ENCODE peak calls at places on chromosomes 7 and 10, in four cellular contexts. L is H1, I is K562, E is HepG2. Z is an unnamed sample.

GRCh38 chr7:5217851-5218331 is 27.9 kb downstream of the WIPI2 start:
- DNase-seq in L (no peak), I (no peak), E (no peak), Z (no peak)

GRCh38 chr10:46317889-46318288 is 31.1 kb downstream of the ANTXRL start:
- DNase-seq in L (no peak), I (no peak), E (no peak), Z (no peak)

GRCh38 chr7:54987772-54988171 is 31.0 kb upstream of the EGFR start:
- DNase-seq in L (no peak), I (no peak), E (peak), Z (no peak)

GRCh38 chr10:44828515-44829142 is 82.5 kb upstream of the TMEM72 start:
- DNase-seq in L (no peak), I (no peak), E (no peak), Z (no peak)

GRCh38 chr10:23914641-23915040 is 294.3 kb upstream of the KIAA1217 start:
- DNase-seq in L (no peak), I (no peak), E (no peak), Z (no peak)

GRCh38 chr7:155001756-155002410 is 1.0 kb downstream of the PAXIP1 start:
- DNase-seq in L (no peak), I (peak), E (no peak), Z (no peak)

GRCh38 chr10:12782537-12782936 is 219.0 kb downstream of the CCDC3 start:
- DNase-seq in L (no peak), I (peak), E (peak), Z (peak)

GRCh38 chr7:79185605-79186004 is 267.9 kb downstream of the MAGI2 start:
- DNase-seq in L (no peak), I (no peak), E (no peak), Z (no peak)

GRCh38 chr10:92740762-92741161 is 51.0 kb downstream of the HHEX start:
- DNase-seq in L (no peak), I (no peak), E (no peak), Z (no peak)

GRCh38 chr10:116699783-116700150 is 42.6 kb downstream of the HSPA12A start:
- DNase-seq in L (no peak), I (no peak), E (no peak), Z (no peak)

GRCh38 chr10:5184987-5185386 is at the start of gene AKR1C8:
- DNase-seq in L (no peak), I (no peak), E (no peak), Z (no peak)

GRCh38 chr7:48140001-48140681 is 31.1 kb upstream of the ABCA13 start:
- DNase-seq in L (no peak), I (no peak), E (peak), Z (no peak)

GRCh38 chr10:36048236-36048635 is 406.1 kb upstream of the FZD8 start:
- DNase-seq in L (no peak), I (no peak), E (no peak), Z (no peak)

GRCh38 chr7:154777489-154777888 is 225.4 kb downstream of the PAXIP1 start:
- DNase-seq in L (no peak), I (no peak), E (no peak), Z (no peak)

GRCh38 chr10:121527690-121528089 is 70.6 kb downstream of the FGFR2 start:
- DNase-seq in L (no peak), I (no peak), E (no peak), Z (no peak)

GRCh38 chr7:10299384-10299783 is 674.3 kb upstream of the PHF14 start:
- DNase-seq in L (no peak), I (no peak), E (no peak), Z (no peak)

GRCh38 chr10:87740232-87740631 is 77.8 kb downstream of the ATAD1 start:
- DNase-seq in L (no peak), I (no peak), E (peak), Z (no peak)

GRCh38 chr7:143479055-143479766 is 1.5 kb downstream of the TAS2R41 start:
- DNase-seq in L (no peak), I (no peak), E (no peak), Z (no peak)

GRCh38 chr7:150587551-150587950 is 20.4 kb downstream of the GIMAP4 start:
- DNase-seq in L (no peak), I (no peak), E (no peak), Z (no peak)

GRCh38 chr7:49852619-49853462 is 79.4 kb downstream of the VWC2 start:
- DNase-seq in L (peak), I (peak), E (peak), Z (peak)

GRCh38 chr10:104080762-104081161 is 4.9 kb downstream of the COL17A1 start:
- DNase-seq in L (no peak), I (peak), E (peak), Z (peak)

GRCh38 chr10:86936661-86937501 is 20.5 kb downstream of the MMRN2 start:
- DNase-seq in L (no peak), I (no peak), E (no peak), Z (peak)

GRCh38 chr7:158587425-158588084 is at the start of gene PTPRN2:
- DNase-seq in L (no peak), I (peak), E (no peak), Z (peak)

GRCh38 chr7:148501707-148502139 is 88.8 kb upstream of the C7orf33 start:
- DNase-seq in L (peak), I (no peak), E (no peak), Z (peak)

GRCh38 chr7:70919491-70920073 is 212.4 kb upstream of the GALNT17 start:
- DNase-seq in L (no peak), I (no peak), E (no peak), Z (no peak)

GRCh38 chr7:20299647-20300312 is 30.9 kb upstream of the ITGB8 start:
- DNase-seq in L (no peak), I (no peak), E (no peak), Z (no peak)

GRCh38 chr10:71079761-71080380 is 132.5 kb upstream of the UNC5B start:
- DNase-seq in L (no peak), I (no peak), E (no peak), Z (peak)

GRCh38 chr10:100338434-100339036 is 8.5 kb upstream of the SCD start:
- DNase-seq in L (no peak), I (peak), E (peak), Z (peak)

GRCh38 chr10:71534552-71535158 is 137.9 kb downstream of the CDH23 start:
- DNase-seq in L (no peak), I (no peak), E (no peak), Z (no peak)

GRCh38 chr7:82428186-82428961 is 15.2 kb downstream of the CACNA2D1 start:
- DNase-seq in L (no peak), I (no peak), E (no peak), Z (no peak)

GRCh38 chr7:49001610-49002033 is 77.3 kb downstream of the CDC14C start:
- DNase-seq in L (peak), I (peak), E (peak), Z (peak)

GRCh38 chr10:130232361-130233360 is 96.5 kb downstream of the GLRX3 start:
- DNase-seq in L (no peak), I (no peak), E (no peak), Z (no peak)

GRCh38 chr10:75492151-75492550 is 60.7 kb downstream of the LRMDA start:
- DNase-seq in L (no peak), I (no peak), E (no peak), Z (no peak)

GRCh38 chr10:102283488-102283887 is 38.2 kb downstream of the GBF1 start:
- DNase-seq in L (no peak), I (no peak), E (no peak), Z (no peak)

DNA sequence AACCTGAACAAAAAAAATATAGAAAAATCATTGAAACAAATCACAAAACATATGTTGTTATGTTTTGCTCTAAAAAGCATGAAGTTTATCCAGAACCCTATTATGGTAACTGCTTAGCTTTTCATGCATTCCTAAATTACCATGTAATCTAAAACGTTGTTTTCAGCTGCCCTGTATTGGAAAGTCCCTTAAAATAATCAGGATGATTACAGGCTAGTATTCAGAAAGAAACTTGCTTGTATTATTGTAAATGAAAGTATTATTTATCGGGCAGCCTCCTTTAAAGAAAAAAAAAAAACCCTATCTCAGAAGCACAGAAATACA is 65.6 kb upstream of the ARID5B start:
- DNase-seq in L (no peak), I (no peak), E (no peak), Z (no peak)
- TF ChIP-seq JUN in L (no peak), I (no peak), E (no peak), Z (no peak)

DNA sequence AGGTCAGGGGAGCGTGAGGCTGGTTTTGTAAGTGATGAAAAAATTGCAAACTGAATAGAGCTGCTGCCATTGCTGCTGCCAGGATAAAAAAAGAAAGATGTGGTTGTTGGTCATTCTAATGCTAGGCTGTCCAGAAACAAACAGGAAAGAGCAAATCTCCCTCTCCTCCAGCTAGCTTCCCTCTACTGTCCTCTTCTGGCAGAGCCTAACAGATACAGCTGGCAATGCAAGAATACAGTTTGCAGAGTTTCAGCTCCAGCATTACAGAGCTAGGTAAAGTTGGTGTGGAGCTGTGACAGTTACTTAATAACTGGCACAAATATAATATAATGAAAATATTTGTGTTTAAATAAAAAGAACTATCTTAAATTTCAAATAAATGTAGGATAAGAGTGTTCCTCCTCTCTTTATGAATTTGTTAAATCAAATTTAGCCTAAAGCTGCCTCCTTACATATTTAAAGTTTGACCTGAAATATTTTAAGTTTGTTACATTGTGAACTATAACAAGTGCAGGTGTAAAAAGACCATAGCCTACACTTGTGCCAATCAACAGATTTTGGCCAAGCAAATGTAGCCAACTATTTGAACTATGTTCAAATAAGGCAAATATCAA is 407.7 kb downstream of the SH2D4B start:
- DNase-seq in L (peak), I (no peak), E (peak), Z (no peak)
- TF ChIP-seq SP1 in L (no peak), I (no peak), E (no peak), Z (no peak)

GRCh38 chr10:17655567-17656146 is 11.7 kb downstream of the STAM start:
- DNase-seq in L (no peak), I (peak), E (peak), Z (no peak)
- TF ChIP-seq JUN in L (no peak), I (no peak), E (no peak), Z (no peak)

DNA sequence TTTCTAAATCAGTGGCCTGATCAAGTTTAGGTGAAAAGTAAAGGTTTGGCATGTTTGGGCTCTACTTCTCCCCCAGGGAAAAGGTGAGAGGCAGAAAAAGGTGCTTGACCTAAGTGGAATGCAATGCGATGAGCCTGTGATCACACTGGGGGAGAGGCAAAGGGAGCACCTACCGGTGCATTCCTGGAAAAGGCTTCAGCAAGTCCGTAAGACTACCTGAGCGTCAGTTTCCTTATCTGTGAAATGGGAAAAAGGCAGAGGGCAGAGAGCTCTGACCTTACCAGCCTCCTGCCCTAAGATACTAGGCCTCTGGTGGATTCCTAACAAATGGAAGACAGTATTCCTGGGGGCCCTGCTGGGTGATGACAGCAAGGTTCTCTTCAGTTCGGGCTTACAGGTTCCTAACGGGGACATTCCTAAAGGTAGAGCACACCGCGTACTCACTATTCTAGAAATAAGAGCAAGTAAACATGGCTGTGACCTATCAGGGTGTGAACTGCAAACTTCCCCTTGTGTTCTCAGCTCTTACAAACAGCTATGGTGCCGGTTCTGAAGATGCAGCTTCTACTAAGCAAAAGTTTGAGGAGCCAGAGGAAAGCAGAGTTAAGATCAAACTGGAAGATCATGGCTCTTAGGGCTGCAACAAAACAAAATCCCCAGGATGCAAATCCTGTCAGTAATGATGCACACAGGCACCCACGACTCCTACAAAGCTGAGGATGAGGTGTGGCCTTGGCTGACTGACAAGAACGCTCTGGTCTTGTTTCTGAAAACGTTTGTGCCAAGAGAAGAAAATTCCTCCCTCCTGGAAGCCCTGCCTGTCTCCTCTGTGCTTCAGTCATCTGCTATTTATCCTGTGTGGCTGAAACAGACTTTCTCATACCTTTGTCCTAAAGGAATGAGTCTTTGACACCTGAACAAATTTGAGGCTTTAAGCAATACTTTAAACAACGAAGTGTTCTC is 13.3 kb upstream of the ACSL5 start:
- DNase-seq in L (no peak), I (no peak), E (no peak), Z (no peak)
- TF ChIP-seq SP1 in L (no peak), I (no peak), E (no peak), Z (no peak)